ENCODE peak calls at places on chromosomes 2 and 18, in four cellular contexts. E is amniotic epithelial cell, Y is HCT116, N is caudate nucleus. F is an unnamed sample.

GRCh38 chr18:3704556-3705162 is 254.7 kb downstream of the TGIF1 start:
- DNase-seq in E (peak), Y (no peak), N (no peak), F (no peak)

GRCh38 chr2:173851256-173851655 is 113.9 kb downstream of the SP3 start:
- DNase-seq in E (no peak), Y (no peak), N (no peak), F (no peak)

GRCh38 chr2:102000813-102001766 is 9.3 kb downstream of the IL1R2 start:
- DNase-seq in E (no peak), Y (no peak), N (no peak), F (no peak)

GRCh38 chr2:215747244-215747620 is 266.1 kb downstream of the MREG start:
- DNase-seq in E (no peak), Y (no peak), N (no peak), F (no peak)

GRCh38 chr18:5237083-5237722 is 40.1 kb upstream of the AKAIN1 start:
- DNase-seq in E (peak), Y (no peak), N (no peak), F (no peak)

GRCh38 chr18:73043231-73044000 is 175.6 kb upstream of the NETO1 start:
- DNase-seq in E (no peak), Y (no peak), N (no peak), F (no peak)

GRCh38 chr2:224412064-224412921 is 10.4 kb upstream of the FAM124B start:
- DNase-seq in E (peak), Y (no peak), N (no peak), F (no peak)

GRCh38 chr2:109128048-109128465 is 948 bp upstream of the SH3RF3 start:
- DNase-seq in E (peak), Y (peak), N (peak), F (peak)

GRCh38 chr2:221958224-221958623 is 340.6 kb downstream of the PAX3 start:
- DNase-seq in E (no peak), Y (no peak), N (no peak), F (no peak)

GRCh38 chr18:73842795-73843394 is 304.7 kb downstream of the FBXO15 start:
- DNase-seq in E (peak), Y (peak), N (peak), F (peak)

GRCh38 chr2:154836622-154837021 is 138.1 kb downstream of the KCNJ3 start:
- DNase-seq in E (no peak), Y (no peak), N (no peak), F (no peak)

GRCh38 chr2:107334311-107334710 is 448.3 kb upstream of the ST6GAL2 start:
- DNase-seq in E (peak), Y (no peak), N (no peak), F (no peak)

GRCh38 chr2:10124538-10125045 is 2.1 kb downstream of the RRM2 start:
- DNase-seq in E (peak), Y (no peak), N (no peak), F (no peak)

GRCh38 chr2:54726940-54727339 is 3.5 kb downstream of the EML6 start:
- DNase-seq in E (no peak), Y (no peak), N (no peak), F (no peak)

GRCh38 chr2:51846796-51847195 is 814.9 kb upstream of the NRXN1 start:
- DNase-seq in E (no peak), Y (no peak), N (no peak), F (no peak)

GRCh38 chr2:173934895-173935294 is 30.3 kb downstream of the SP3 start:
- DNase-seq in E (no peak), Y (peak), N (no peak), F (no peak)

GRCh38 chr2:146734042-146734715 is 1110.7 kb upstream of the ACVR2A start:
- DNase-seq in E (peak), Y (peak), N (no peak), F (no peak)

GRCh38 chr2:176103634-176104337 is 3.3 kb upstream of the HOXD11 start:
- DNase-seq in E (no peak), Y (no peak), N (no peak), F (no peak)

GRCh38 chr18:10851824-10852225 is 297.5 kb downstream of the PIEZO2 start:
- DNase-seq in E (peak), Y (peak), N (no peak), F (no peak)

GRCh38 chr2:33273479-33273878 is 203.0 kb upstream of the RASGRP3 start:
- DNase-seq in E (no peak), Y (no peak), N (no peak), F (no peak)

GRCh38 chr18:73006331-73006730 is 138.5 kb upstream of the NETO1 start:
- DNase-seq in E (no peak), Y (no peak), N (no peak), F (no peak)

GRCh38 chr2:120571015-120571728 is 164.5 kb upstream of the GLI2 start:
- DNase-seq in E (no peak), Y (no peak), N (no peak), F (no peak)

F was measured in mesothelial cell of epicardium.